ENCODE peak calls at places on chromosomes 5 and 9, in eight cellular contexts. One of them, this sample, is unnamed.

GRCh38 chr9:87656485-87656884 is 69.4 kb upstream of the CTSL start:
- DNase-seq in lung: no peak
- DNase-seq in nucleus accumbens: no peak
- DNase-seq in dermis blood vessel endothelial cell: peak
- DNase-seq in astrocyte: peak
- DNase-seq in CD4-positive, CD25-positive, alpha-beta regulatory T cell: no peak
- DNase-seq in T-cell: no peak
- DNase-seq in NCI-H1105: no peak
- DNase-seq in this sample: no peak

GRCh38 chr9:137307255-137308101 is 5.4 kb upstream of the NRARP start:
- DNase-seq in lung: no peak
- DNase-seq in CD4-positive, CD25-positive, alpha-beta regulatory T cell: no peak
- DNase-seq in T-cell: no peak
- DNase-seq in astrocyte: no peak
- DNase-seq in nucleus accumbens: no peak
- DNase-seq in NCI-H1105: no peak
- DNase-seq in dermis blood vessel endothelial cell: no peak
- DNase-seq in this sample: no peak

GRCh38 chr9:123999668-124000067 is 11.9 kb upstream of the LHX2 start:
- DNase-seq in T-cell: no peak
- DNase-seq in CD4-positive, CD25-positive, alpha-beta regulatory T cell: no peak
- DNase-seq in lung: no peak
- DNase-seq in dermis blood vessel endothelial cell: no peak
- DNase-seq in nucleus accumbens: no peak
- DNase-seq in NCI-H1105: no peak
- DNase-seq in astrocyte: no peak
- DNase-seq in this sample: no peak

GRCh38 chr9:136399176-136400037 is 563 bp downstream of the SNAPC4 start:
- DNase-seq in lung: no peak
- DNase-seq in CD4-positive, CD25-positive, alpha-beta regulatory T cell: peak
- DNase-seq in astrocyte: no peak
- DNase-seq in T-cell: peak
- DNase-seq in nucleus accumbens: no peak
- DNase-seq in dermis blood vessel endothelial cell: peak
- DNase-seq in NCI-H1105: no peak
- DNase-seq in this sample: no peak

GRCh38 chr5:10323588-10324488 is 16.1 kb upstream of the CMBL start:
- DNase-seq in dermis blood vessel endothelial cell: no peak
- DNase-seq in astrocyte: peak
- DNase-seq in T-cell: no peak
- DNase-seq in CD4-positive, CD25-positive, alpha-beta regulatory T cell: no peak
- DNase-seq in NCI-H1105: no peak
- DNase-seq in nucleus accumbens: no peak
- DNase-seq in lung: no peak
- DNase-seq in this sample: no peak

GRCh38 chr5:56951131-56951945 is 585 bp downstream of the MIER3 start:
- DNase-seq in CD4-positive, CD25-positive, alpha-beta regulatory T cell: peak
- DNase-seq in nucleus accumbens: peak
- DNase-seq in NCI-H1105: no peak
- DNase-seq in astrocyte: no peak
- DNase-seq in dermis blood vessel endothelial cell: peak
- DNase-seq in T-cell: peak
- DNase-seq in lung: no peak
- DNase-seq in this sample: peak

GRCh38 chr9:131657890-131658752 is 81.8 kb downstream of the RAPGEF1 start:
- DNase-seq in CD4-positive, CD25-positive, alpha-beta regulatory T cell: no peak
- DNase-seq in dermis blood vessel endothelial cell: peak
- DNase-seq in lung: no peak
- DNase-seq in astrocyte: peak
- DNase-seq in T-cell: no peak
- DNase-seq in NCI-H1105: no peak
- DNase-seq in nucleus accumbens: no peak
- DNase-seq in this sample: peak

GRCh38 chr5:155049569-155050383 is 36.2 kb downstream of the KIF4B start:
- DNase-seq in T-cell: no peak
- DNase-seq in nucleus accumbens: no peak
- DNase-seq in astrocyte: no peak
- DNase-seq in CD4-positive, CD25-positive, alpha-beta regulatory T cell: no peak
- DNase-seq in dermis blood vessel endothelial cell: peak
- DNase-seq in NCI-H1105: no peak
- DNase-seq in lung: no peak
- DNase-seq in this sample: no peak

GRCh38 chr5:178349147-178349527 is 116.5 kb upstream of the PHYKPL start:
- DNase-seq in NCI-H1105: no peak
- DNase-seq in astrocyte: no peak
- DNase-seq in lung: no peak
- DNase-seq in dermis blood vessel endothelial cell: no peak
- DNase-seq in nucleus accumbens: no peak
- DNase-seq in CD4-positive, CD25-positive, alpha-beta regulatory T cell: no peak
- DNase-seq in T-cell: no peak
- DNase-seq in this sample: no peak

GRCh38 chr9:126301985-126302603 is 24.5 kb upstream of the MVB12B start:
- DNase-seq in CD4-positive, CD25-positive, alpha-beta regulatory T cell: peak
- DNase-seq in nucleus accumbens: peak
- DNase-seq in astrocyte: peak
- DNase-seq in dermis blood vessel endothelial cell: peak
- DNase-seq in T-cell: peak
- DNase-seq in lung: peak
- DNase-seq in NCI-H1105: peak
- DNase-seq in this sample: peak

GRCh38 chr9:38649731-38650363 is 29.5 kb upstream of the ANKRD18A start:
- DNase-seq in T-cell: no peak
- DNase-seq in astrocyte: no peak
- DNase-seq in CD4-positive, CD25-positive, alpha-beta regulatory T cell: no peak
- DNase-seq in dermis blood vessel endothelial cell: no peak
- DNase-seq in nucleus accumbens: no peak
- DNase-seq in lung: no peak
- DNase-seq in NCI-H1105: no peak
- DNase-seq in this sample: no peak

GRCh38 chr5:68440666-68441065 is 225.1 kb downstream of the PIK3R1 start:
- DNase-seq in astrocyte: peak
- DNase-seq in dermis blood vessel endothelial cell: no peak
- DNase-seq in NCI-H1105: no peak
- DNase-seq in lung: no peak
- DNase-seq in CD4-positive, CD25-positive, alpha-beta regulatory T cell: no peak
- DNase-seq in nucleus accumbens: no peak
- DNase-seq in T-cell: no peak
- DNase-seq in this sample: no peak

GRCh38 chr5:68248896-68249295 is 33.3 kb downstream of the PIK3R1 start:
- DNase-seq in T-cell: no peak
- DNase-seq in CD4-positive, CD25-positive, alpha-beta regulatory T cell: no peak
- DNase-seq in dermis blood vessel endothelial cell: peak
- DNase-seq in lung: no peak
- DNase-seq in astrocyte: no peak
- DNase-seq in nucleus accumbens: no peak
- DNase-seq in NCI-H1105: no peak
- DNase-seq in this sample: no peak

GRCh38 chr5:76145945-76146344 is 62.8 kb downstream of the SV2C start:
- DNase-seq in T-cell: no peak
- DNase-seq in CD4-positive, CD25-positive, alpha-beta regulatory T cell: peak
- DNase-seq in dermis blood vessel endothelial cell: peak
- DNase-seq in nucleus accumbens: no peak
- DNase-seq in astrocyte: no peak
- DNase-seq in lung: no peak
- DNase-seq in NCI-H1105: no peak
- DNase-seq in this sample: no peak

GRCh38 chr5:137145726-137146125 is 353.4 kb downstream of the SPOCK1 start:
- DNase-seq in T-cell: no peak
- DNase-seq in lung: no peak
- DNase-seq in astrocyte: no peak
- DNase-seq in dermis blood vessel endothelial cell: no peak
- DNase-seq in NCI-H1105: no peak
- DNase-seq in CD4-positive, CD25-positive, alpha-beta regulatory T cell: no peak
- DNase-seq in nucleus accumbens: no peak
- DNase-seq in this sample: no peak

GRCh38 chr5:107698286-107698685 is 27.5 kb upstream of the EFNA5 start:
- DNase-seq in dermis blood vessel endothelial cell: no peak
- DNase-seq in lung: no peak
- DNase-seq in NCI-H1105: no peak
- DNase-seq in CD4-positive, CD25-positive, alpha-beta regulatory T cell: no peak
- DNase-seq in astrocyte: no peak
- DNase-seq in nucleus accumbens: no peak
- DNase-seq in T-cell: no peak
- DNase-seq in this sample: no peak

GRCh38 chr5:167460449-167461020 is 830.9 kb upstream of the WWC1 start:
- DNase-seq in lung: no peak
- DNase-seq in T-cell: no peak
- DNase-seq in CD4-positive, CD25-positive, alpha-beta regulatory T cell: no peak
- DNase-seq in NCI-H1105: no peak
- DNase-seq in dermis blood vessel endothelial cell: no peak
- DNase-seq in astrocyte: no peak
- DNase-seq in nucleus accumbens: no peak
- DNase-seq in this sample: no peak

GRCh38 chr9:89969156-89969566 is 364.3 kb downstream of the GADD45G start:
- DNase-seq in NCI-H1105: no peak
- DNase-seq in lung: no peak
- DNase-seq in dermis blood vessel endothelial cell: no peak
- DNase-seq in CD4-positive, CD25-positive, alpha-beta regulatory T cell: no peak
- DNase-seq in nucleus accumbens: no peak
- DNase-seq in T-cell: no peak
- DNase-seq in astrocyte: peak
- DNase-seq in this sample: no peak

GRCh38 chr5:124869481-124870033 is 123.1 kb upstream of the ZNF608 start:
- DNase-seq in CD4-positive, CD25-positive, alpha-beta regulatory T cell: no peak
- DNase-seq in astrocyte: no peak
- DNase-seq in lung: no peak
- DNase-seq in T-cell: no peak
- DNase-seq in dermis blood vessel endothelial cell: peak
- DNase-seq in NCI-H1105: no peak
- DNase-seq in nucleus accumbens: no peak
- DNase-seq in this sample: no peak

GRCh38 chr9:131407717-131408195 is 13.9 kb downstream of the PRRC2B start:
- DNase-seq in lung: peak
- DNase-seq in T-cell: peak
- DNase-seq in astrocyte: no peak
- DNase-seq in dermis blood vessel endothelial cell: peak
- DNase-seq in NCI-H1105: no peak
- DNase-seq in nucleus accumbens: peak
- DNase-seq in CD4-positive, CD25-positive, alpha-beta regulatory T cell: peak
- DNase-seq in this sample: peak

GRCh38 chr9:20848490-20848889 is 164.4 kb downstream of the FOCAD start:
- DNase-seq in nucleus accumbens: no peak
- DNase-seq in astrocyte: peak
- DNase-seq in NCI-H1105: no peak
- DNase-seq in T-cell: no peak
- DNase-seq in lung: no peak
- DNase-seq in CD4-positive, CD25-positive, alpha-beta regulatory T cell: no peak
- DNase-seq in dermis blood vessel endothelial cell: no peak
- DNase-seq in this sample: no peak

GRCh38 chr9:107731115-107731762 is 241.7 kb upstream of the KLF4 start:
- DNase-seq in NCI-H1105: no peak
- DNase-seq in nucleus accumbens: no peak
- DNase-seq in T-cell: no peak
- DNase-seq in lung: no peak
- DNase-seq in CD4-positive, CD25-positive, alpha-beta regulatory T cell: no peak
- DNase-seq in astrocyte: no peak
- DNase-seq in dermis blood vessel endothelial cell: no peak
- DNase-seq in this sample: no peak

GRCh38 chr9:72038408-72038807 is 22.0 kb downstream of the C9orf57 start:
- DNase-seq in lung: peak
- DNase-seq in astrocyte: no peak
- DNase-seq in NCI-H1105: peak
- DNase-seq in CD4-positive, CD25-positive, alpha-beta regulatory T cell: no peak
- DNase-seq in T-cell: no peak
- DNase-seq in dermis blood vessel endothelial cell: peak
- DNase-seq in nucleus accumbens: no peak
- DNase-seq in this sample: no peak

GRCh38 chr9:373759-374206 is 159.1 kb downstream of the DOCK8 start:
- DNase-seq in nucleus accumbens: no peak
- DNase-seq in lung: no peak
- DNase-seq in NCI-H1105: no peak
- DNase-seq in CD4-positive, CD25-positive, alpha-beta regulatory T cell: no peak
- DNase-seq in T-cell: no peak
- DNase-seq in astrocyte: no peak
- DNase-seq in dermis blood vessel endothelial cell: no peak
- DNase-seq in this sample: no peak

GRCh38 chr5:126166368-126166767 is 256.8 kb upstream of the GRAMD2B start:
- DNase-seq in T-cell: no peak
- DNase-seq in NCI-H1105: no peak
- DNase-seq in CD4-positive, CD25-positive, alpha-beta regulatory T cell: no peak
- DNase-seq in lung: no peak
- DNase-seq in dermis blood vessel endothelial cell: no peak
- DNase-seq in astrocyte: no peak
- DNase-seq in nucleus accumbens: no peak
- DNase-seq in this sample: no peak

GRCh38 chr9:110691002-110691549 is 22.5 kb downstream of the MUSK start:
- DNase-seq in NCI-H1105: no peak
- DNase-seq in dermis blood vessel endothelial cell: no peak
- DNase-seq in nucleus accumbens: no peak
- DNase-seq in T-cell: no peak
- DNase-seq in CD4-positive, CD25-positive, alpha-beta regulatory T cell: no peak
- DNase-seq in lung: no peak
- DNase-seq in astrocyte: peak
- DNase-seq in this sample: no peak

GRCh38 chr5:77329664-77330430 is 119.4 kb downstream of the PDE8B start:
- DNase-seq in astrocyte: peak
- DNase-seq in CD4-positive, CD25-positive, alpha-beta regulatory T cell: no peak
- DNase-seq in NCI-H1105: no peak
- DNase-seq in dermis blood vessel endothelial cell: no peak
- DNase-seq in T-cell: no peak
- DNase-seq in nucleus accumbens: no peak
- DNase-seq in lung: no peak
- DNase-seq in this sample: no peak

GRCh38 chr5:148221510-148221909 is 16.8 kb upstream of the MARCOL start:
- DNase-seq in nucleus accumbens: no peak
- DNase-seq in NCI-H1105: no peak
- DNase-seq in CD4-positive, CD25-positive, alpha-beta regulatory T cell: no peak
- DNase-seq in T-cell: no peak
- DNase-seq in dermis blood vessel endothelial cell: no peak
- DNase-seq in lung: no peak
- DNase-seq in astrocyte: no peak
- DNase-seq in this sample: no peak

GRCh38 chr9:134433101-134433500 is 106.8 kb downstream of the RXRA start:
- DNase-seq in CD4-positive, CD25-positive, alpha-beta regulatory T cell: no peak
- DNase-seq in dermis blood vessel endothelial cell: peak
- DNase-seq in lung: no peak
- DNase-seq in astrocyte: no peak
- DNase-seq in nucleus accumbens: peak
- DNase-seq in NCI-H1105: no peak
- DNase-seq in T-cell: no peak
- DNase-seq in this sample: peak

This sample was measured in prostate gland.